ENCODE peak calls at places on chromosomes 4 and X, in four cellular contexts. Y, P, V and H are unnamed samples.

GRCh38 chr4:7206385-7206784 is 14.0 kb downstream of the SORCS2 start:
- DNase-seq in Y (peak), P (no peak), V (no peak), H (no peak)

GRCh38 chrX:1472975-1473374 is 20.3 kb upstream of the ASMTL start:
- DNase-seq in Y (no peak), P (no peak), V (no peak), H (no peak)

GRCh38 chrX:111519215-111519614 is 7.8 kb downstream of the SERTM2 start:
- DNase-seq in Y (peak), P (no peak), V (no peak), H (no peak)

GRCh38 chr4:123478859-123479345 is 82.3 kb downstream of the SPRY1 start:
- DNase-seq in Y (peak), P (peak), V (no peak), H (no peak)

GRCh38 chrX:75067931-75068330 is 88.2 kb downstream of the ABCB7 start:
- DNase-seq in Y (no peak), P (no peak), V (no peak), H (no peak)

GRCh38 chr4:183448436-183448835 is 4.0 kb downstream of the CDKN2AIP start:
- DNase-seq in Y (no peak), P (no peak), V (no peak), H (no peak)

GRCh38 chr4:102620697-102621497 is 119.7 kb downstream of the NFKB1 start:
- DNase-seq in Y (peak), P (peak), V (peak), H (peak)

GRCh38 chr4:20496078-20496477 is 204.2 kb upstream of the PACRGL start:
- DNase-seq in Y (no peak), P (no peak), V (no peak), H (no peak)

GRCh38 chrX:53257670-53258423 is 23.5 kb downstream of the IQSEC2 start:
- DNase-seq in Y (no peak), P (no peak), V (no peak), H (no peak)

GRCh38 chr4:88599714-88600113 is 7.4 kb downstream of the HERC3 start:
- DNase-seq in Y (no peak), P (no peak), V (peak), H (no peak)

GRCh38 chr4:159238631-159239030 is 135.8 kb downstream of the RAPGEF2 start:
- DNase-seq in Y (peak), P (no peak), V (no peak), H (no peak)

GRCh38 chr4:188778880-188779279 is 639.6 kb downstream of the TRIML1 start:
- DNase-seq in Y (peak), P (no peak), V (no peak), H (no peak)

GRCh38 chr4:69154021-69154420 is 57.7 kb downstream of the UGT2B7 start:
- DNase-seq in Y (no peak), P (no peak), V (no peak), H (no peak)

GRCh38 chr4:171626554-171626953 is 186.7 kb upstream of the GALNTL6 start:
- DNase-seq in Y (no peak), P (no peak), V (no peak), H (no peak)

GRCh38 chr4:189206953-189207352 is 733.7 kb upstream of the FRG1 start:
- DNase-seq in Y (no peak), P (no peak), V (no peak), H (no peak)

GRCh38 chr4:66465111-66465510 is 794.8 kb upstream of the EPHA5 start:
- DNase-seq in Y (peak), P (no peak), V (no peak), H (no peak)

GRCh38 chrX:23287191-23287764 is 47.4 kb upstream of the PTCHD1 start:
- DNase-seq in Y (no peak), P (no peak), V (no peak), H (no peak)

GRCh38 chr4:100707786-100708185 is 190.0 kb upstream of the EMCN start:
- DNase-seq in Y (no peak), P (no peak), V (no peak), H (no peak)

GRCh38 chrX:106742193-106742592 is 15.7 kb downstream of the RNF128 start:
- DNase-seq in Y (no peak), P (no peak), V (no peak), H (no peak)

GRCh38 chr4:110823251-110823650 is 200.4 kb upstream of the PITX2 start:
- DNase-seq in Y (peak), P (no peak), V (no peak), H (no peak)

GRCh38 chr4:74474345-74475099 is 29.6 kb downstream of the AREG start:
- DNase-seq in Y (peak), P (peak), V (no peak), H (no peak)

DNA sequence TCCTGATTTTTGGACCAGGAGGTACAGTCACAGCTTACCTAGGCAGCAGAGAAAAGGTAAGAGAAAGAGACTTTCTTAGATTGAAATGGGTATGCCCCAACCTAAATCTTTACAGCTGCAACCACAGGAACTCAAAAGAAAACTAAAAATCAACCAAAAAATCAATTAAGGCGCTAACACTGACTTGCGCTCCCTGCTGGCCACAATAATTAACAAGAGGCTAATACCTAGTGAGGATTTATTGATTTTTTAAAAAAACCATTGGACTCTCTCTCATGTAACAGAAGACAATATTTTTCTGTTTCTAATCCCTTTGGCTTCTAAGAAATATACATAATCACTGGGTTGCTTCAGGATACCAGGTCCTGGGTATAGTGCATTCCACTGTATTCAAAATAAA is 153.9 kb upstream of the TENM3 start:
- DNase-seq in Y (no peak), P (no peak), V (no peak), H (no peak)
- TF ChIP-seq CTCF in Y (no peak), P (no peak), V (peak), H (peak)

DNA sequence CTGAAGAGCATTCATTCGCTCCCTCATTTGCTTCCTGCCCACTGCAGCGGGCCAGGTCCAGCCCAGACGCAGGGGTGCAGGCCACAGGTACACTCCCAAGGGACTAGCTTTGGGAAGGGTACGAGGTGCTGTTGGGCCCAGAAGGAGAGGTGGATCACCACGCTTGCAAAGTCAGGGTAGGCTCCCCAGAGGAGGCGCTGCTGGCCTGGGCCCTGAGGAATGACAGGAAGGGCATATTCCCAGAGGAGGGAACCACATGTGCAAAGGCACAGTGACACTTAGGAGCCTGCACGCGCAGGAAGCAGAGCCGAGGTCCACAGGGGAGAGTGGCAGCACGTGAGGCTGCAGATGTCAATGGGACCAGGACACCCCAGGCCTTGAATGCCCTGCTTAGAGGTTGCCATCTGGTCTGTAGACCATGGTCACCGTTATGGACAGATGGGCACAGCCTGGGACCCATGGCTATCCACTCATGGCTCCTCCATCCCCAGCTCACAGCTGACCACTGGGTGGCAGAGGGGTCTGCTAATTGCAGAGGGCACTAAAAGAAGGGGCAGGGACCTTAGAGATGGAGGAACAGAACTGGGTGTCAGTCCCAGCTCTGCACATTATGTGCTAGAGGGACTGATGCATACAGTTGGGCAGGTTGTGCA is 7.9 kb downstream of the HTRA3 start:
- DNase-seq in Y (no peak), P (no peak), V (no peak), H (no peak)
- TF ChIP-seq CTCF in Y (no peak), P (no peak), V (no peak), H (no peak)

GRCh38 chr4:5954056-5954760 is 61.3 kb upstream of the CRMP1 start:
- DNase-seq in Y (no peak), P (no peak), V (no peak), H (no peak)

GRCh38 chr4:5957091-5957490 is 61.1 kb downstream of the C4orf50 start:
- DNase-seq in Y (no peak), P (no peak), V (no peak), H (no peak)

GRCh38 chr4:5956285-5957021 is 61.8 kb downstream of the C4orf50 start:
- DNase-seq in Y (no peak), P (no peak), V (no peak), H (no peak)

GRCh38 chr4:5955201-5955821 is 62.4 kb upstream of the CRMP1 start:
- DNase-seq in Y (no peak), P (no peak), V (no peak), H (no peak)

GRCh38 chr4:5955856-5956255 is 62.4 kb downstream of the C4orf50 start:
- DNase-seq in Y (no peak), P (no peak), V (no peak), H (no peak)
- TF ChIP-seq CTCF in Y (no peak), P (no peak), V (no peak), H (no peak)

GRCh38 chrX:25020391-25021131 is 4.8 kb upstream of the ARX start:
- DNase-seq in Y (no peak), P (no peak), V (peak), H (peak)
- TF ChIP-seq CTCF in Y (peak), P (peak), V (peak), H (peak)

DNA sequence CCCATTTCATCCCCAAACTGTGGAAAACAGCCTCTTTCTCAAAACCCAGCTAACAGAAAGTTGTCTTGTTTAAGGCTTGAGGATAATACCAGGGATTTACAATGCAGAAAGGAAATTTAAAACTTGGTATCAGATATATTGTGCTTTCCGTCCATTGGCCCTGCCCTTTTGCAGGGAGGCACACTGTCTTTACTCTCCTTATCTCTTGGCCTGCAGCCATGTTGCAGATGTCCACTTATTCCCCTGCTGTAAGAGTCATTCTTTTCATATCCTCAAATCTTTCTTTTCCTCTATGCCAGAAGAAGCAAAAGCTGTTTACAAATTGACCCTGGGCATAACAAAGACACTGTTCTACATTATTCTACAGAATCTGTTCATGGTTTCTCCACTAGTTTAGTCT is 75.6 kb upstream of the DYNLT3 start:
- DNase-seq in Y (no peak), P (peak), V (no peak), H (no peak)
- TF ChIP-seq CTCF in Y (no peak), P (no peak), V (no peak), H (no peak)

GRCh38 chr4:71270901-71271300 is 67.9 kb upstream of the SLC4A4 start:
- DNase-seq in Y (peak), P (peak), V (peak), H (no peak)
- TF ChIP-seq CTCF in Y (peak), P (peak), V (peak), H (peak)

GRCh38 chrX:99172958-99173357 is 1237.1 kb downstream of the PCDH19 start:
- DNase-seq in Y (no peak), P (no peak), V (no peak), H (no peak)
- TF ChIP-seq CTCF in Y (no peak), P (no peak), V (no peak), H (no peak)

GRCh38 chrX:97692575-97692974 is 808.9 kb downstream of the RPA4 start:
- DNase-seq in Y (no peak), P (no peak), V (no peak), H (no peak)
- TF ChIP-seq CTCF in Y (no peak), P (no peak), V (no peak), H (no peak)